ENCODE peak calls at places on chromosomes 2 and 18, in eight cellular contexts. One of them, this sample, is unnamed. For H3K4me1, the result is how much of the 10 kb centered on the place peaks cover.

GRCh38 chr2:98912221-98912851 is 23.7 kb downstream of the CRACDL start:
- DNase-seq in thoracic aorta: no peak
- DNase-seq in gastrocnemius medialis: no peak
- DNase-seq in naive thymus-derived CD4-positive, alpha-beta T cell: no peak
- DNase-seq in lower lobe of right lung: no peak
- DNase-seq in CD8-positive, alpha-beta T cell: no peak
- DNase-seq in Peyer's patch: peak
- DNase-seq in neuronal stem cell: no peak
- DNase-seq in this sample: no peak

GRCh38 chr2:27721335-27721734 is 50.2 kb upstream of the MRPL33 start:
- DNase-seq in Peyer's patch: peak
- DNase-seq in neuronal stem cell: no peak
- DNase-seq in lower lobe of right lung: no peak
- DNase-seq in CD8-positive, alpha-beta T cell: no peak
- DNase-seq in thoracic aorta: no peak
- DNase-seq in naive thymus-derived CD4-positive, alpha-beta T cell: no peak
- DNase-seq in gastrocnemius medialis: no peak
- DNase-seq in this sample: no peak

GRCh38 chr2:171159326-171160118 is 1.2 kb downstream of the TLK1 start:
- DNase-seq in thoracic aorta: no peak
- DNase-seq in gastrocnemius medialis: peak
- DNase-seq in naive thymus-derived CD4-positive, alpha-beta T cell: peak
- DNase-seq in Peyer's patch: peak
- DNase-seq in CD8-positive, alpha-beta T cell: peak
- DNase-seq in neuronal stem cell: peak
- DNase-seq in lower lobe of right lung: peak
- DNase-seq in this sample: peak

GRCh38 chr2:241728627-241729026 is 5.8 kb upstream of the D2HGDH start:
- DNase-seq in naive thymus-derived CD4-positive, alpha-beta T cell: no peak
- DNase-seq in gastrocnemius medialis: peak
- DNase-seq in thoracic aorta: no peak
- DNase-seq in Peyer's patch: no peak
- DNase-seq in CD8-positive, alpha-beta T cell: no peak
- DNase-seq in neuronal stem cell: no peak
- DNase-seq in lower lobe of right lung: peak
- DNase-seq in this sample: no peak

GRCh38 chr2:122236152-122236892 is 480.9 kb downstream of the TSN start:
- DNase-seq in neuronal stem cell: no peak
- DNase-seq in gastrocnemius medialis: peak
- DNase-seq in CD8-positive, alpha-beta T cell: no peak
- DNase-seq in lower lobe of right lung: no peak
- DNase-seq in naive thymus-derived CD4-positive, alpha-beta T cell: no peak
- DNase-seq in Peyer's patch: no peak
- DNase-seq in thoracic aorta: no peak
- DNase-seq in this sample: no peak

GRCh38 chr2:100902833-100903405 is 83.0 kb downstream of the NPAS2 start:
- DNase-seq in thoracic aorta: no peak
- DNase-seq in lower lobe of right lung: no peak
- DNase-seq in CD8-positive, alpha-beta T cell: no peak
- DNase-seq in naive thymus-derived CD4-positive, alpha-beta T cell: no peak
- DNase-seq in gastrocnemius medialis: no peak
- DNase-seq in neuronal stem cell: no peak
- DNase-seq in Peyer's patch: no peak
- DNase-seq in this sample: no peak

GRCh38 chr2:95109260-95109659 is 12.3 kb downstream of the MRPS5 start:
- DNase-seq in lower lobe of right lung: no peak
- DNase-seq in CD8-positive, alpha-beta T cell: no peak
- DNase-seq in gastrocnemius medialis: no peak
- DNase-seq in naive thymus-derived CD4-positive, alpha-beta T cell: no peak
- DNase-seq in Peyer's patch: no peak
- DNase-seq in thoracic aorta: no peak
- DNase-seq in neuronal stem cell: no peak
- DNase-seq in this sample: no peak

GRCh38 chr2:42792583-42793313 is at the start of gene HAAO:
- DNase-seq in gastrocnemius medialis: no peak
- DNase-seq in lower lobe of right lung: peak
- DNase-seq in thoracic aorta: no peak
- DNase-seq in CD8-positive, alpha-beta T cell: no peak
- DNase-seq in naive thymus-derived CD4-positive, alpha-beta T cell: peak
- DNase-seq in neuronal stem cell: peak
- DNase-seq in Peyer's patch: peak
- DNase-seq in this sample: no peak

GRCh38 chr2:215382011-215382410 is 53.9 kb downstream of the FN1 start:
- DNase-seq in naive thymus-derived CD4-positive, alpha-beta T cell: no peak
- DNase-seq in neuronal stem cell: no peak
- DNase-seq in gastrocnemius medialis: no peak
- DNase-seq in Peyer's patch: no peak
- DNase-seq in thoracic aorta: no peak
- DNase-seq in CD8-positive, alpha-beta T cell: no peak
- DNase-seq in lower lobe of right lung: no peak
- DNase-seq in this sample: no peak

GRCh38 chr2:1503471-1504310 is 90.4 kb downstream of the TPO start:
- DNase-seq in gastrocnemius medialis: no peak
- DNase-seq in naive thymus-derived CD4-positive, alpha-beta T cell: no peak
- DNase-seq in thoracic aorta: no peak
- DNase-seq in lower lobe of right lung: peak
- DNase-seq in neuronal stem cell: no peak
- DNase-seq in CD8-positive, alpha-beta T cell: no peak
- DNase-seq in Peyer's patch: no peak
- DNase-seq in this sample: no peak

GRCh38 chr18:44826418-44827259 is 146.0 kb downstream of the SETBP1 start:
- DNase-seq in gastrocnemius medialis: peak
- DNase-seq in naive thymus-derived CD4-positive, alpha-beta T cell: no peak
- DNase-seq in Peyer's patch: peak
- DNase-seq in CD8-positive, alpha-beta T cell: no peak
- DNase-seq in thoracic aorta: peak
- DNase-seq in lower lobe of right lung: no peak
- DNase-seq in neuronal stem cell: peak
- DNase-seq in this sample: no peak

GRCh38 chr2:240435955-240436625 is 627 bp downstream of the GPC1 start:
- DNase-seq in neuronal stem cell: no peak
- DNase-seq in naive thymus-derived CD4-positive, alpha-beta T cell: no peak
- DNase-seq in lower lobe of right lung: peak
- DNase-seq in thoracic aorta: no peak
- DNase-seq in gastrocnemius medialis: peak
- DNase-seq in Peyer's patch: no peak
- DNase-seq in CD8-positive, alpha-beta T cell: no peak
- DNase-seq in this sample: no peak

GRCh38 chr2:240467659-240468299 is 32.3 kb downstream of the GPC1 start:
- DNase-seq in gastrocnemius medialis: peak
- DNase-seq in naive thymus-derived CD4-positive, alpha-beta T cell: no peak
- DNase-seq in neuronal stem cell: no peak
- DNase-seq in lower lobe of right lung: no peak
- DNase-seq in Peyer's patch: no peak
- DNase-seq in CD8-positive, alpha-beta T cell: no peak
- DNase-seq in thoracic aorta: peak
- DNase-seq in this sample: no peak

GRCh38 chr2:156918410-156918809 is 339.1 kb upstream of the GALNT5 start:
- DNase-seq in thoracic aorta: no peak
- DNase-seq in lower lobe of right lung: no peak
- DNase-seq in gastrocnemius medialis: no peak
- DNase-seq in Peyer's patch: no peak
- DNase-seq in naive thymus-derived CD4-positive, alpha-beta T cell: no peak
- DNase-seq in neuronal stem cell: peak
- DNase-seq in CD8-positive, alpha-beta T cell: no peak
- DNase-seq in this sample: no peak

GRCh38 chr18:27787543-27787942 is 389.4 kb downstream of the CDH2 start:
- DNase-seq in CD8-positive, alpha-beta T cell: no peak
- DNase-seq in thoracic aorta: no peak
- DNase-seq in neuronal stem cell: no peak
- DNase-seq in gastrocnemius medialis: no peak
- DNase-seq in naive thymus-derived CD4-positive, alpha-beta T cell: no peak
- DNase-seq in Peyer's patch: no peak
- DNase-seq in lower lobe of right lung: no peak
- DNase-seq in this sample: no peak

GRCh38 chr2:63053889-63054725 is 3.5 kb downstream of the OTX1 start:
- DNase-seq in thoracic aorta: no peak
- DNase-seq in naive thymus-derived CD4-positive, alpha-beta T cell: no peak
- DNase-seq in gastrocnemius medialis: no peak
- DNase-seq in lower lobe of right lung: no peak
- DNase-seq in Peyer's patch: peak
- DNase-seq in CD8-positive, alpha-beta T cell: no peak
- DNase-seq in neuronal stem cell: peak
- DNase-seq in this sample: peak

GRCh38 chr2:201257381-201257940 is 2.9 kb upstream of the CASP8 start:
- DNase-seq in lower lobe of right lung: peak
- DNase-seq in gastrocnemius medialis: peak
- DNase-seq in naive thymus-derived CD4-positive, alpha-beta T cell: peak
- DNase-seq in Peyer's patch: peak
- DNase-seq in CD8-positive, alpha-beta T cell: peak
- DNase-seq in thoracic aorta: no peak
- DNase-seq in neuronal stem cell: no peak
- DNase-seq in this sample: peak

DNA sequence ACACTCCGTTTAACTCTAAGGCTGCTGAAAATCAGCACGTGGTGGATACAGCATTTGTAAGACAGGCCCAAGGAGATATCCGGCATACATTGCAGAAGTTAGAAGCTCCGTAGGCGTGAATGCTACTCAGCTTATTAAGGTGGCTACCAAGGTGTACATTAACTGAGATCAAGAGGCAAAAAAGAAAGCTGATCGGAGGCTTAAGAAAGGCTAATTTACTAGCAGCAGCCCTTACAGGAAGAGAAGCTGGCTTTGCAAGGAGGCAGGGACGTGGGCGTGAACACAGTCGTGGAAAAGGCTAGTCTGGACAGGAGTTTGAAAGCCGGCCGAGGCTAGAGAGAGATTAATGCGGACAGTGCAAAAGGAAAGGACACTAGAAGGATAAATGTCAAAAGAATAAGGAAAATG is 45.7 kb upstream of the SELENOI start:
- DNase-seq in lower lobe of right lung: no peak
- DNase-seq in CD8-positive, alpha-beta T cell: no peak
- DNase-seq in Peyer's patch: peak
- DNase-seq in gastrocnemius medialis: no peak
- DNase-seq in neuronal stem cell: peak
- DNase-seq in naive thymus-derived CD4-positive, alpha-beta T cell: peak
- DNase-seq in thoracic aorta: no peak
- DNase-seq in this sample: no peak
- H3K4me1 ChIP-seq in lower lobe of right lung: under half
- H3K4me1 ChIP-seq in CD8-positive, alpha-beta T cell: under half
- H3K4me1 ChIP-seq in Peyer's patch: under half
- H3K4me1 ChIP-seq in gastrocnemius medialis: under half
- H3K4me1 ChIP-seq in neuronal stem cell: under half
- H3K4me1 ChIP-seq in naive thymus-derived CD4-positive, alpha-beta T cell: under half
- H3K4me1 ChIP-seq in thoracic aorta: under half
- H3K4me1 ChIP-seq in this sample: under half

GRCh38 chr18:9906407-9906955 is 7.3 kb upstream of the VAPA start:
- DNase-seq in naive thymus-derived CD4-positive, alpha-beta T cell: no peak
- DNase-seq in Peyer's patch: no peak
- DNase-seq in lower lobe of right lung: no peak
- DNase-seq in gastrocnemius medialis: no peak
- DNase-seq in neuronal stem cell: no peak
- DNase-seq in thoracic aorta: no peak
- DNase-seq in CD8-positive, alpha-beta T cell: no peak
- DNase-seq in this sample: no peak
- H3K27ac ChIP-seq in naive thymus-derived CD4-positive, alpha-beta T cell: no peak
- H3K27ac ChIP-seq in Peyer's patch: no peak
- H3K27ac ChIP-seq in lower lobe of right lung: no peak
- H3K27ac ChIP-seq in gastrocnemius medialis: no peak
- H3K27ac ChIP-seq in neuronal stem cell: no peak
- H3K27ac ChIP-seq in thoracic aorta: no peak
- H3K27ac ChIP-seq in CD8-positive, alpha-beta T cell: no peak
- H3K27ac ChIP-seq in this sample: no peak

DNA sequence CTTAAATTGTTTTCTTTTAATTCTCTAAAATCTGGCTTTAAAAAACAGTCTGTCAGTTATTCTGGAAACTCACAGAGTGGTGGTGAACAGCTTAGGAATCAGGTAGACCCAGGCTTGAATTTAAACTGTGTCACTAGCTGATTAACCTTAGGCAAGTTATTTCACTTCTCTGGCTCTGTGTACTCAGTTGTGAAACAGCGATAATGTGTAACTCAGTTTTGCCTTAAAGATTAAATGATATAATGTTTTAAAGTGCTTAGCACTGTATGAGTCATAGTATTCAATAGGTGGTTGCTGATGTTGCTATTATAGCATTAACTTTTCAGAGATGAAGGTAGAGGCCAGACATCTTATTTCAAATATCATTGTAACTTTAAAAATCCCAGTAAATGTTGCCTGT is 40.7 kb downstream of the PKP4 start:
- DNase-seq in thoracic aorta: no peak
- DNase-seq in gastrocnemius medialis: no peak
- DNase-seq in lower lobe of right lung: no peak
- DNase-seq in CD8-positive, alpha-beta T cell: no peak
- DNase-seq in naive thymus-derived CD4-positive, alpha-beta T cell: no peak
- DNase-seq in Peyer's patch: no peak
- DNase-seq in neuronal stem cell: no peak
- DNase-seq in this sample: no peak
- H3K4me3 ChIP-seq in thoracic aorta: no peak
- H3K4me3 ChIP-seq in gastrocnemius medialis: no peak
- H3K4me3 ChIP-seq in lower lobe of right lung: no peak
- H3K4me3 ChIP-seq in CD8-positive, alpha-beta T cell: no peak
- H3K4me3 ChIP-seq in naive thymus-derived CD4-positive, alpha-beta T cell: no peak
- H3K4me3 ChIP-seq in Peyer's patch: no peak
- H3K4me3 ChIP-seq in neuronal stem cell: no peak
- H3K4me3 ChIP-seq in this sample: no peak

GRCh38 chr18:6743988-6744387 is 14.5 kb downstream of the ARHGAP28 start:
- DNase-seq in gastrocnemius medialis: no peak
- DNase-seq in CD8-positive, alpha-beta T cell: no peak
- DNase-seq in lower lobe of right lung: no peak
- DNase-seq in thoracic aorta: no peak
- DNase-seq in neuronal stem cell: no peak
- DNase-seq in naive thymus-derived CD4-positive, alpha-beta T cell: no peak
- DNase-seq in Peyer's patch: no peak
- DNase-seq in this sample: no peak

GRCh38 chr18:6744816-6745455 is 15.4 kb downstream of the ARHGAP28 start:
- DNase-seq in naive thymus-derived CD4-positive, alpha-beta T cell: no peak
- DNase-seq in lower lobe of right lung: no peak
- DNase-seq in Peyer's patch: no peak
- DNase-seq in CD8-positive, alpha-beta T cell: no peak
- DNase-seq in thoracic aorta: no peak
- DNase-seq in neuronal stem cell: no peak
- DNase-seq in gastrocnemius medialis: no peak
- DNase-seq in this sample: no peak

GRCh38 chr18:6737833-6738232 is 8.3 kb downstream of the ARHGAP28 start:
- DNase-seq in thoracic aorta: no peak
- DNase-seq in gastrocnemius medialis: no peak
- DNase-seq in neuronal stem cell: no peak
- DNase-seq in naive thymus-derived CD4-positive, alpha-beta T cell: no peak
- DNase-seq in CD8-positive, alpha-beta T cell: no peak
- DNase-seq in Peyer's patch: no peak
- DNase-seq in lower lobe of right lung: no peak
- DNase-seq in this sample: no peak

GRCh38 chr18:6741786-6742185 is 12.3 kb downstream of the ARHGAP28 start:
- DNase-seq in naive thymus-derived CD4-positive, alpha-beta T cell: no peak
- DNase-seq in CD8-positive, alpha-beta T cell: no peak
- DNase-seq in gastrocnemius medialis: no peak
- DNase-seq in neuronal stem cell: no peak
- DNase-seq in lower lobe of right lung: no peak
- DNase-seq in Peyer's patch: no peak
- DNase-seq in thoracic aorta: no peak
- DNase-seq in this sample: no peak

DNA sequence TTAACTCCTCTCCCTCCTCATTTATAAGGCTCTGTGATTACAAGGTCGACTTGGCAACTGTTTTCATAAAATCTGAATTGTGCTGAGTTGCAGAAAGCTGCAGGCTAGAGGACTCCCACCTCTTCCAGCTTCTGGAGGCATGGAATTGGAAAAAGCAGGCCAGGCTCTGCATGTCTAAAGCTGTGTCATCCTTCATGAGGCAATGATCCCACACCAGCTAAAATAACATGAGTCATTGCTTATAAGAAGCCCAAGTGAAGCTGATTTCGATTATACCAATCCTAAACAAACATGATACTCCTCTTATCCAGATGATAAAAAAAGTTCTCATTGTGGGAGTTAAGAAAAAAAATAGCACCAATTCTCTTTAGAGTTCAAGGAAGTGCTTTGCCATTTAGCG is 11.8 kb downstream of the ARHGAP28 start:
- DNase-seq in CD8-positive, alpha-beta T cell: no peak
- DNase-seq in Peyer's patch: no peak
- DNase-seq in neuronal stem cell: no peak
- DNase-seq in lower lobe of right lung: no peak
- DNase-seq in naive thymus-derived CD4-positive, alpha-beta T cell: no peak
- DNase-seq in thoracic aorta: no peak
- DNase-seq in gastrocnemius medialis: peak
- DNase-seq in this sample: no peak
- H3K4me1 ChIP-seq in CD8-positive, alpha-beta T cell: under half
- H3K4me1 ChIP-seq in Peyer's patch: under half
- H3K4me1 ChIP-seq in neuronal stem cell: under half
- H3K4me1 ChIP-seq in lower lobe of right lung: under half
- H3K4me1 ChIP-seq in naive thymus-derived CD4-positive, alpha-beta T cell: under half
- H3K4me1 ChIP-seq in thoracic aorta: under half
- H3K4me1 ChIP-seq in gastrocnemius medialis: under half
- H3K4me1 ChIP-seq in this sample: under half